ENCODE peak calls at places on chromosome 17, in four cellular contexts. S, K, X and F are unnamed samples.

GRCh38 chr17:31508310-31509094 is 117.0 kb downstream of the RAB11FIP4 start:
- DNase-seq in S (peak; percentile 88), K (peak; percentile 57), X (peak; percentile 27), F (no peak)

GRCh38 chr17:28426081-28426519 is 20.1 kb upstream of the SLC46A1 start:
- DNase-seq in S (no peak), K (no peak), X (no peak), F (no peak)

GRCh38 chr17:38584350-38584925 is 21.3 kb downstream of the SRCIN1 start:
- DNase-seq in S (peak; percentile 51), K (peak; percentile 57), X (peak; percentile 63), F (no peak)

GRCh38 chr17:42547698-42548069 is 5.0 kb upstream of the HSD17B1 start:
- DNase-seq in S (no peak), K (no peak), X (no peak), F (no peak)

GRCh38 chr17:63534078-63534570 is 11.0 kb downstream of the KCNH6 start:
- DNase-seq in S (no peak), K (no peak), X (no peak), F (no peak)

GRCh38 chr17:50712641-50713296 is 5.1 kb upstream of the ANKRD40 start:
- DNase-seq in S (no peak), K (no peak), X (no peak), F (no peak)

GRCh38 chr17:266701-267656 is 85.5 kb upstream of the DOC2B start:
- DNase-seq in S (peak; percentile 3), K (no peak), X (peak; percentile 14), F (no peak)

GRCh38 chr17:75810216-75810615 is 25.6 kb downstream of the UNK start:
- DNase-seq in S (no peak), K (no peak), X (peak; percentile 61), F (no peak)

GRCh38 chr17:7043544-7044268 is at the start of gene SLC16A11:
- DNase-seq in S (peak; percentile 24), K (peak; percentile 18), X (peak; percentile 59), F (no peak)

GRCh38 chr17:49555495-49556018 is 20.1 kb upstream of the NXPH3 start:
- DNase-seq in S (no peak), K (no peak), X (no peak), F (no peak)

GRCh38 chr17:67718325-67718941 is 697 bp downstream of the NOL11 start:
- DNase-seq in S (peak; percentile 43), K (peak; percentile 16), X (peak; percentile 34), F (no peak)

GRCh38 chr17:41717408-41718286 is 5.5 kb downstream of the GAST start:
- DNase-seq in S (peak; percentile 39), K (no peak), X (no peak), F (no peak)

GRCh38 chr17:30251931-30252330 is 16.4 kb upstream of the SLC6A4 start:
- DNase-seq in S (no peak), K (no peak), X (no peak), F (no peak)

GRCh38 chr17:1111599-1112443 is 68.0 kb downstream of the ABR start:
- DNase-seq in S (no peak), K (no peak), X (peak; percentile 60), F (no peak)

GRCh38 chr17:81941484-81942166 is 4.5 kb upstream of the PYCR1 start:
- DNase-seq in S (no peak), K (no peak), X (no peak), F (no peak)

GRCh38 chr17:39054111-39054645 is 87.0 kb upstream of the FBXO47 start:
- DNase-seq in S (no peak), K (no peak), X (no peak), F (no peak)

GRCh38 chr17:1996243-1997145 is 28.6 kb downstream of the RTN4RL1 start:
- DNase-seq in S (no peak), K (no peak), X (no peak), F (no peak)

GRCh38 chr17:7837375-7838290 is 3.6 kb downstream of the KDM6B start:
- DNase-seq in S (no peak), K (no peak), X (no peak), F (no peak)

GRCh38 chr17:17886253-17886652 is 49.5 kb upstream of the SREBF1 start:
- DNase-seq in S (no peak), K (no peak), X (peak; percentile 64), F (no peak)

GRCh38 chr17:58307468-58308172 is 21.0 kb downstream of the TSPOAP1 start:
- DNase-seq in S (no peak), K (no peak), X (no peak), F (no peak)

GRCh38 chr17:42937712-42938596 is 26.3 kb downstream of the AARSD1 start:
- DNase-seq in S (peak; percentile 34), K (no peak), X (peak; percentile 22), F (no peak)